ENCODE peak calls at places on chromosomes 4 and X, in seven cellular contexts. A is H4; T is aorta; L is glutamatergic neuron; P is hepatic stellate cell; D is activated naive CD4-positive, alpha-beta T cell treated with anti-CD3 and anti-CD28 coated beads, Interleukin-2, amount 10 ng/mL, durations not matched to agents 7 days and 5 days; R is Caco-2. I is an unnamed sample.
A peak's percentile ranks its signal among the peaks of the same experiment; 100 is the strongest.

GRCh38 chr4:119656986-119657635 is 28.5 kb upstream of the PDE5A start:
- DNase-seq in P (no peak), D (no peak), L (no peak), A (peak; percentile 66), R (no peak), T (no peak), I (no peak)

GRCh38 chrX:22073928-22074327 is 41.8 kb downstream of the PHEX start:
- DNase-seq in P (no peak), D (no peak), A (no peak), L (no peak), R (peak; percentile 10), T (no peak), I (no peak)

GRCh38 chr4:56723201-56723605 is 42.1 kb upstream of the HOPX start:
- DNase-seq in R (no peak), T (no peak), D (no peak), L (no peak), A (no peak), P (no peak), I (no peak)

GRCh38 chr4:3303445-3303824 is 10.6 kb downstream of the RGS12 start:
- DNase-seq in A (no peak), T (no peak), L (no peak), D (no peak), P (no peak), R (no peak), I (no peak)

GRCh38 chr4:81392164-81392563 is 79.5 kb downstream of the RASGEF1B start:
- DNase-seq in A (no peak), T (no peak), P (no peak), D (no peak), L (no peak), R (no peak), I (no peak)

GRCh38 chrX:38305971-38306370 is 21.3 kb downstream of the RPGR start:
- DNase-seq in D (no peak), T (no peak), P (no peak), R (no peak), L (no peak), A (no peak), I (no peak)

GRCh38 chr4:1216869-1217294 is 32.0 kb downstream of the CTBP1 start:
- DNase-seq in D (peak; percentile 85), R (no peak), A (no peak), T (no peak), L (no peak), P (no peak), I (no peak)

GRCh38 chr4:21656832-21657231 is 291.7 kb downstream of the KCNIP4 start:
- DNase-seq in R (no peak), D (no peak), P (peak; percentile 1), L (no peak), T (no peak), A (peak; percentile 65), I (peak; percentile 10)

GRCh38 chr4:101334963-101335572 is 12.3 kb downstream of the PPP3CA start:
- DNase-seq in A (no peak), T (no peak), L (no peak), R (no peak), P (no peak), D (no peak), I (no peak)

GRCh38 chr4:25290490-25291067 is 22.0 kb upstream of the ZCCHC4 start:
- DNase-seq in R (peak; percentile 70), L (peak; percentile 27), P (peak; percentile 4), A (no peak), T (no peak), D (no peak), I (no peak)

GRCh38 chr4:23770011-23770410 is 119.8 kb downstream of the PPARGC1A start:
- DNase-seq in R (no peak), A (peak; percentile 19), L (no peak), P (peak; percentile 6), T (no peak), D (no peak), I (no peak)

GRCh38 chrX:11287505-11287904 is 5.7 kb upstream of the AMELX start:
- DNase-seq in R (no peak), L (no peak), D (no peak), T (no peak), A (no peak), P (no peak), I (no peak)

GRCh38 chrX:71615954-71616353 is 2.4 kb downstream of the CXCR3 start:
- DNase-seq in R (no peak), A (no peak), T (no peak), L (no peak), D (no peak), P (no peak), I (no peak)

GRCh38 chr4:102705391-102705935 is 55.3 kb downstream of the MANBA start:
- DNase-seq in A (no peak), D (no peak), P (no peak), R (no peak), L (no peak), T (no peak), I (no peak)

GRCh38 chr4:41022116-41022515 is 192.2 kb downstream of the APBB2 start:
- DNase-seq in T (no peak), A (no peak), L (no peak), P (no peak), R (no peak), D (no peak), I (no peak)